ENCODE peak calls at places on chromosome 11, in nine cellular contexts. F is IMR-90, A is pancreas, N is astrocyte, S is neural progenitor cell, Z is colonic mucosa, H is epithelial cell of prostate, K is brain microvascular endothelial cell, T is adrenal gland. U is an unnamed sample.

GRCh38 chr11:1382831-1383607 is 6.7 kb upstream of the BRSK2 start:
- DNase-seq in F (peak), A (peak), N (peak), S (peak), Z (peak), H (no peak), K (peak), T (peak), U (peak)

GRCh38 chr11:35494966-35495365 is 30.4 kb downstream of the PAMR1 start:
- DNase-seq in F (no peak), A (no peak), N (no peak), S (no peak), Z (no peak), H (no peak), K (no peak), T (no peak), U (no peak)

GRCh38 chr11:93169950-93170561 is 27.7 kb downstream of the SLC36A4 start:
- DNase-seq in F (peak), A (no peak), N (peak), S (peak), Z (no peak), H (no peak), K (peak), T (no peak), U (no peak)

GRCh38 chr11:75445315-75445953 is 12.4 kb upstream of the KLHL35 start:
- DNase-seq in F (peak), A (peak), N (no peak), S (peak), Z (peak), H (no peak), K (peak), T (peak), U (peak)

GRCh38 chr11:27347949-27348879 is 14.8 kb downstream of the CCDC34 start:
- DNase-seq in F (no peak), A (no peak), N (no peak), S (peak), Z (no peak), H (no peak), K (no peak), T (no peak), U (no peak)

GRCh38 chr11:103792981-103793468 is 243.4 kb upstream of the DDI1 start:
- DNase-seq in F (peak), A (no peak), N (peak), S (no peak), Z (no peak), H (no peak), K (peak), T (no peak), U (no peak)

GRCh38 chr11:134536677-134537076 is 124.6 kb upstream of the B3GAT1 start:
- DNase-seq in F (no peak), A (no peak), N (no peak), S (no peak), Z (no peak), H (no peak), K (no peak), T (no peak), U (no peak)

GRCh38 chr11:79311461-79311860 is 129.4 kb downstream of the TENM4 start:
- DNase-seq in F (no peak), A (no peak), N (no peak), S (no peak), Z (no peak), H (no peak), K (no peak), T (no peak), U (no peak)

GRCh38 chr11:134660416-134660815 is 248.4 kb upstream of the B3GAT1 start:
- DNase-seq in F (no peak), A (no peak), N (no peak), S (peak), Z (no peak), H (no peak), K (no peak), T (peak), U (peak)

GRCh38 chr11:96102664-96103068 is 178.8 kb upstream of the MTMR2 start:
- DNase-seq in F (peak), A (no peak), N (peak), S (no peak), Z (no peak), H (no peak), K (peak), T (no peak), U (no peak)

GRCh38 chr11:86116386-86116726 is 47.5 kb upstream of the PICALM start:
- DNase-seq in F (peak), A (no peak), N (peak), S (no peak), Z (no peak), H (peak), K (peak), T (no peak), U (no peak)

GRCh38 chr11:72705442-72706365 is 31.5 kb upstream of the PDE2A start:
- DNase-seq in F (no peak), A (no peak), N (no peak), S (peak), Z (no peak), H (no peak), K (no peak), T (no peak), U (no peak)

GRCh38 chr11:60915250-60915914 is 1.4 kb downstream of the TMEM109 start:
- DNase-seq in F (peak), A (peak), N (peak), S (peak), Z (peak), H (no peak), K (peak), T (peak), U (peak)

GRCh38 chr11:130601141-130601540 is 152.7 kb downstream of the ADAMTS15 start:
- DNase-seq in F (peak), A (no peak), N (peak), S (peak), Z (no peak), H (no peak), K (peak), T (peak), U (peak)

GRCh38 chr11:14361951-14362350 is 3.0 kb upstream of the RRAS2 start:
- DNase-seq in F (no peak), A (no peak), N (no peak), S (no peak), Z (no peak), H (no peak), K (no peak), T (no peak), U (no peak)

GRCh38 chr11:69443138-69443967 is 38.1 kb upstream of the LINC01488 start:
- DNase-seq in F (peak), A (peak), N (peak), S (peak), Z (peak), H (no peak), K (peak), T (peak), U (peak)

GRCh38 chr11:74460481-74461154 is 6.7 kb downstream of the KCNE3 start:
- DNase-seq in F (peak), A (no peak), N (peak), S (no peak), Z (no peak), H (no peak), K (peak), T (peak), U (no peak)

GRCh38 chr11:57787920-57788716 is 26.5 kb downstream of the CTNND1 start:
- DNase-seq in F (no peak), A (no peak), N (no peak), S (peak), Z (no peak), H (peak), K (no peak), T (no peak), U (no peak)

GRCh38 chr11:134599180-134599810 is 187.3 kb upstream of the B3GAT1 start:
- DNase-seq in F (no peak), A (no peak), N (no peak), S (no peak), Z (no peak), H (no peak), K (no peak), T (peak), U (no peak)

GRCh38 chr11:73894725-73895335 is 18.0 kb downstream of the PAAF1 start:
- DNase-seq in F (peak), A (no peak), N (peak), S (no peak), Z (no peak), H (no peak), K (no peak), T (no peak), U (no peak)

GRCh38 chr11:85718991-85719807 is 33.2 kb upstream of the CCDC89 start:
- DNase-seq in F (peak), A (peak), N (peak), S (peak), Z (no peak), H (peak), K (peak), T (no peak), U (peak)

GRCh38 chr11:6320411-6321207 is at the start of gene CAVIN3:
- DNase-seq in F (peak), A (peak), N (peak), S (peak), Z (peak), H (no peak), K (peak), T (peak), U (peak)

GRCh38 chr11:60842688-60843605 is 1.0 kb downstream of the CCDC86 start:
- DNase-seq in F (no peak), A (no peak), N (no peak), S (no peak), Z (peak), H (no peak), K (no peak), T (peak), U (no peak)

GRCh38 chr11:128949791-128950454 is 7.3 kb upstream of the TP53AIP1 start:
- DNase-seq in F (no peak), A (peak), N (no peak), S (no peak), Z (no peak), H (no peak), K (no peak), T (no peak), U (no peak)

GRCh38 chr11:75369846-75370245 is 18.4 kb upstream of the ARRB1 start:
- DNase-seq in F (no peak), A (no peak), N (no peak), S (no peak), Z (no peak), H (no peak), K (no peak), T (no peak), U (no peak)

DNA sequence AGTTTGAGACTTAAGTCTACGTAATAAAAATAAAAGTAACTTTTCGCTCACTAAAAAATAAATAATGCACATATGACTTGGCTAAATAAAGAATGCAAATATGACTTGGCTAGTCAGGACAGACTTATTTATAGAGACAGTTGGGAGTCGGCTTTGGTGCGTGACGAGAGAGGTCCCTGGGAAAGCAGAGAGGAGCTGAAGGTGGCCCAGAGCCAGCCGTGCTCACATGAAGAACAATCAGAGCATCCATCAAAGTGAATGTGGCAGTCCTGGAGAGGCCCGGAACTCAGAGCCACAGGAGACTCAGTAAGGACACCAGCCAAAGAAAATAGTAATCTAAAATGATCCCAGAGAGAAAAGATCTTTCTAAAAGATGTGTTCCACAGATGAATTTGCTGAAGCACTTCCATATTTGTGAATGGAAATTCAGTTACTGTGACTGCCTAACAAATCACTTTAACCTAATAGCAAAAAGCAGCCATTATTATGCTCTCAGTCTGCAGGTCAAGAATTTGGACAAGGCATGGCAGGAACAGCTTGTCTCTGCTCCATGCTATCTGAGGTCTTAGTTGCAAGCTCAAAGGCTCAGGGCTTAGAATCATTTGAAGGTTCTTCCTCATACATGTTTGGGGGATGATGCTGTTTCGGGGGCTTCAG is 34.8 kb downstream of the CWC15 start:
- DNase-seq in F (peak), A (no peak), N (peak), S (no peak), Z (no peak), H (no peak), K (peak), T (peak), U (peak)
- H3K27ac ChIP-seq in F (peak), A (no peak), N (peak), S (no peak), Z (no peak), H (no peak), K (peak), T (peak), U (peak)

DNA sequence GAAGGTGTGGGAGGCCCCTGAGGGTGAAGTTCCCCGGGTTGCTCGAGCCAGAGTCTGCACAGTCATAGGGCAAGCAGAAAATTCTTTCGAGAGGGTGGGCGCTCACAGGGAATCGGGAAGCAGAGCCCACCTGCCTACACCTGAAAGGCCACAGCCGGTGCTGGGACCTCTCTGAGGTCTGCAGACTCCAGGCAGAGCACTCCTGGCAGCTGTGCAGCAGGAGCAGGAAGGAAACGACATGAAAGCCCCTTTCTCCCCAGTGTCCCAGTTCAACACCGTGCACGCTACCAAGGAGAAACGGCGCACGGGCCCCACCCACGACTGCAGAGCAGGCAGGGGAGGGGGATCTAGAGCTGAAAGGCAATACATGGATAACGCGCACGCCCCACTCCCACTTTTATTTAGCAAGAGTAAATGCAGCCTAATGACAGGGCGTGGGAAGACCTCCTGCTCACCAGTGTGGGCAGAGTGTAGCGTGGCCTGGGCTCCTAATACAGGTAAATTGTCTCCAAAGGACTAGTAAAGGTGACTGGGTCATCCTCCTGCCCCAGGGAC is 13.5 kb downstream of the DHCR7 start:
- DNase-seq in F (no peak), A (no peak), N (no peak), S (no peak), Z (no peak), H (no peak), K (no peak), T (no peak), U (no peak)
- H3K27ac ChIP-seq in F (no peak), A (no peak), N (no peak), S (no peak), Z (no peak), H (no peak), K (no peak), T (no peak), U (no peak)

GRCh38 chr11:64629796-64630562 is 39.0 kb downstream of the SLC22A12 start:
- DNase-seq in F (no peak), A (peak), N (no peak), S (peak), Z (no peak), H (no peak), K (no peak), T (peak), U (no peak)

GRCh38 chr11:64627371-64627770 is 36.4 kb downstream of the SLC22A12 start:
- DNase-seq in F (no peak), A (no peak), N (no peak), S (no peak), Z (no peak), H (no peak), K (no peak), T (no peak), U (no peak)

GRCh38 chr11:64628596-64628995 is 37.6 kb downstream of the SLC22A12 start:
- DNase-seq in F (no peak), A (no peak), N (no peak), S (no peak), Z (no peak), H (no peak), K (no peak), T (no peak), U (no peak)

GRCh38 chr11:64626637-64627036 is 35.6 kb downstream of the SLC22A12 start:
- DNase-seq in F (no peak), A (no peak), N (no peak), S (peak), Z (no peak), H (no peak), K (no peak), T (no peak), U (no peak)

DNA sequence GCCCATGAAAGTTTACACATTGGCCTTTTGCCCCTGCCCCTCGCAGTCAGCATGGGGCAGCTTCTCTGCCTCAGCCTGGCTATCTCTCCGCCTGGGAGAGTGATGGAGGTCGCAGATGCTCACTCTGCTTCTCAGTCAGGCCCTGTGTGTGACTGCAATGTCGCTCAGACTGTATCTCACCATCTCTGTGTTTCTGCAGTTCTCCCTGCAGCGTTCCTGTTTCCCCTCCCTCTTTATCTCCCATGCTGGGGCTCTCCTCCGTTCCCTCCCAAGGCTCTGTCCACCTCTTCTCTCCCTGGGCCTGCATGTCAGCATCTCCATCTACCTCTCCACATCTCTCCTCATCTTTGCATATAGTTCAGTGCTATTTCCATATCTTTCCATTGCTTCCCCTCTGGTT is 38.1 kb downstream of the SLC22A12 start:
- DNase-seq in F (no peak), A (no peak), N (no peak), S (no peak), Z (no peak), H (no peak), K (no peak), T (no peak), U (no peak)
- H3K27ac ChIP-seq in F (no peak), A (no peak), N (no peak), S (no peak), Z (no peak), H (no peak), K (no peak), T (no peak), U (no peak)

DNA sequence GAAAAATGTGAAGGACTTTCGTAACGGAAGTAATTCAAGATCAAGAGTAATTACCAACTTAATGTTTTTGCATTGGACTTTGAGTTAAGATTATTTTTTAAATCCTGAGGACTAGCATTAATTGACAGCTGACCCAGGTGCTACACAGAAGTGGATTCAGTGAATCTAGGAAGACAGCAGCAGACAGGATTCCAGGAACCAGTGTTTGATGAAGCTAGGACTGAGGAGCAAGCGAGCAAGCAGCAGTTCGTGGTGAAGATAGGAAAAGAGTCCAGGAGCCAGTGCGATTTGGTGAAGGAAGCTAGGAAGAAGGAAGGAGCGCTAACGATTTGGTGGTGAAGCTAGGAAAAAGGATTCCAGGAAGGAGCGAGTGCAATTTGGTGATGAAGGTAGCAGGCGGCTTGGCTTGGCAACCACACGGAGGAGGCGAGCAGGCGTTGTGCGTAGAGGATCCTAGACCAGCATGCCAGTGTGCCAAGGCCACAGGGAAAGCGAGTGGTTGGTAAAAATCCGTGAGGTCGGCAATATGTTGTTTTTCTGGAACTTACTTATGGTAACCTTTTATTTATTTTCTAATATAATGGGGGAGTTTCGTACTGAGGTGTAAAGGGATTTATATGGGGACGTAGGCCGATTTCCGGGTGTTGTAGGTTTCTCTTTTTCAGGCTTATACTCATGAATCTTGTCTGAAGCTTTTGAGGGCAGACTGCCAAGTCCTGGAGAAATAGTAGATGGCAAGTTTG is 1.6 kb downstream of the MALAT1 start:
- DNase-seq in F (peak), A (peak), N (peak), S (no peak), Z (peak), H (no peak), K (peak), T (peak), U (no peak)
- H3K27ac ChIP-seq in F (peak), A (peak), N (peak), S (peak), Z (peak), H (peak), K (peak), T (peak), U (peak)

DNA sequence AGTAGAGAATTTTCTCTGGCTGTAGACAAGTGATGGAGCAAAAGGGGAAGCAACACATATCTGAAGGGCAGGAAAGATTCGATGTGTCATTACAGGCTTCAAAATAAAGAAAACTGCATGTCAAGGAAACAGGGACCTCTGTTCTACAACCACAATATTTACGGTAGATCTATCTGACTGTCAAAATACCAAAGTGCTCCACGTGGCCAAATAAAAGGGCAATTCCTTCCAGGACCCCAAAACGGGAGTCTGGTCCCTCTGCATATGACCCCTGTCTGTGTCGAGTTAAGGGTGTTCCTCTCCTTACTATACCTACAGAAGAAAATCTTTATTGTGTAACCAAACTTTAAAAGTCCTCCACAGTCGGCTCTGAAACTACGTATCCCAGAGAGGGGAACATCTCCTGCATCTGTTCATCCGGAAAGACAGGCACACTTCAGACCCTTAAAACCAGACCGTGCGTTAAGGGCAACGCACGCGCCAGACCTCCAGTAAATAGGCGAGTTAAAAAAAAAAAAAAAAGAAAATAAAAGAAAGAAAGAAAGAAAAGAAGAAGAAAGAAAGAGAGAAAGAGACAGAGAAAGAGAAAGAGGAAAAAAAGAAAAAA is 753 bp downstream of the CLNS1A start:
- DNase-seq in F (no peak), A (no peak), N (no peak), S (peak), Z (no peak), H (no peak), K (no peak), T (no peak), U (no peak)
- H3K27ac ChIP-seq in F (peak), A (no peak), N (peak), S (no peak), Z (peak), H (peak), K (no peak), T (peak), U (peak)

DNA sequence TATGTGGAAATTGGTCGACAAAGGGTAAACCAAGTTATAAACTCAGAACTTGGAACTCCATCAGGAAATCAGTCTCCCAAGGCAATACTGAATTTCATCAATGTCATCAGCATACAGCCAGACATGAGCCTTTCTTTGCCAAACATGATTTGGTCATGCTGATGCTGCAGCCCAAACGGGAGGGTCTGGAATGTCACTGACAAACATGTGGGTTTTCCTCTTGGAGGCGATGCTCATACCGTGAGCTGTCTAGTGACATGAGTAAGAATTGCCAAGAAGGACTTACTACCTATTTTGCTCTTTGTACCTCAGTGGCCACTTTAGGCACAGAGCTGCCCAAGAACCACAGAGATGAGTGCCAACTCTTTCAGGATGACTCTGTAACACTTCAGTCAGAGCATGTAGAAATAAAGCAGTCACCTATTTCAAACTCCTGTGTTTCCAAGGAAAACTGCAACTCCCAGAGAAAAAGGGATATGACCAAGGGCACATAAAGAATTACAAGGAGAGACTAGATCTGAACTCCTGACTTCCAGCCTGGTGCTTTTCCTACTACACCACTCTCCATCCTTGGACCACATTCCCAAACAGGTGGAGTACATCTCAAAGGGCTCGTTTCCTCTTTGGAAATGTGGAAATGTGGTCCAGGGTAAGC is 24.3 kb upstream of the MRGPRX2 start:
- DNase-seq in F (no peak), A (no peak), N (no peak), S (no peak), Z (no peak), H (no peak), K (no peak), T (no peak), U (no peak)
- H3K27ac ChIP-seq in F (no peak), A (no peak), N (no peak), S (no peak), Z (no peak), H (no peak), K (no peak), T (no peak), U (no peak)

U was measured in ascending aorta.